ENCODE peak calls at places on chromosome 10, in nine cellular contexts. One of them, this sample, is unnamed.

GRCh38 chr10:22750131-22750530 is 35.8 kb upstream of the PIP4K2A start:
- DNase-seq in astrocyte of the spinal cord: no peak
- DNase-seq in 8988T: no peak
- DNase-seq in GM10248: no peak
- DNase-seq in progenitor cell of endocrine pancreas: no peak
- DNase-seq in fibroblast of pulmonary artery: peak
- DNase-seq in hepatic stellate cell: no peak
- DNase-seq in WTC11: no peak
- DNase-seq in endothelial cell: no peak
- DNase-seq in this sample: no peak

GRCh38 chr10:72276421-72277339 is 3.0 kb downstream of the DDIT4 start:
- DNase-seq in GM10248: no peak
- DNase-seq in hepatic stellate cell: no peak
- DNase-seq in WTC11: no peak
- DNase-seq in astrocyte of the spinal cord: peak
- DNase-seq in 8988T: no peak
- DNase-seq in endothelial cell: no peak
- DNase-seq in progenitor cell of endocrine pancreas: no peak
- DNase-seq in fibroblast of pulmonary artery: peak
- DNase-seq in this sample: peak

GRCh38 chr10:59857921-59858320 is 48.4 kb downstream of the CCDC6 start:
- DNase-seq in WTC11: no peak
- DNase-seq in astrocyte of the spinal cord: no peak
- DNase-seq in endothelial cell: no peak
- DNase-seq in hepatic stellate cell: no peak
- DNase-seq in progenitor cell of endocrine pancreas: no peak
- DNase-seq in GM10248: no peak
- DNase-seq in 8988T: no peak
- DNase-seq in fibroblast of pulmonary artery: no peak
- DNase-seq in this sample: no peak

GRCh38 chr10:113347508-113347907 is 205.3 kb upstream of the HABP2 start:
- DNase-seq in GM10248: no peak
- DNase-seq in 8988T: no peak
- DNase-seq in WTC11: no peak
- DNase-seq in endothelial cell: no peak
- DNase-seq in fibroblast of pulmonary artery: no peak
- DNase-seq in hepatic stellate cell: no peak
- DNase-seq in astrocyte of the spinal cord: no peak
- DNase-seq in progenitor cell of endocrine pancreas: no peak
- DNase-seq in this sample: no peak

GRCh38 chr10:132096223-132096622 is 30.5 kb downstream of the JAKMIP3 start:
- DNase-seq in WTC11: no peak
- DNase-seq in progenitor cell of endocrine pancreas: no peak
- DNase-seq in fibroblast of pulmonary artery: peak
- DNase-seq in 8988T: no peak
- DNase-seq in GM10248: no peak
- DNase-seq in endothelial cell: no peak
- DNase-seq in astrocyte of the spinal cord: peak
- DNase-seq in hepatic stellate cell: no peak
- DNase-seq in this sample: peak

GRCh38 chr10:78331391-78331922 is 297.8 kb downstream of the RPS24 start:
- DNase-seq in 8988T: no peak
- DNase-seq in endothelial cell: no peak
- DNase-seq in progenitor cell of endocrine pancreas: no peak
- DNase-seq in fibroblast of pulmonary artery: peak
- DNase-seq in hepatic stellate cell: peak
- DNase-seq in astrocyte of the spinal cord: peak
- DNase-seq in WTC11: no peak
- DNase-seq in GM10248: no peak
- DNase-seq in this sample: no peak

GRCh38 chr10:17599089-17599488 is 18.1 kb downstream of the HACD1 start:
- DNase-seq in GM10248: no peak
- DNase-seq in WTC11: no peak
- DNase-seq in astrocyte of the spinal cord: peak
- DNase-seq in endothelial cell: peak
- DNase-seq in 8988T: peak
- DNase-seq in hepatic stellate cell: peak
- DNase-seq in fibroblast of pulmonary artery: peak
- DNase-seq in progenitor cell of endocrine pancreas: no peak
- DNase-seq in this sample: no peak

GRCh38 chr10:101139421-101139911 is 8.4 kb downstream of the TLX1 start:
- DNase-seq in fibroblast of pulmonary artery: peak
- DNase-seq in 8988T: no peak
- DNase-seq in progenitor cell of endocrine pancreas: no peak
- DNase-seq in endothelial cell: peak
- DNase-seq in hepatic stellate cell: peak
- DNase-seq in astrocyte of the spinal cord: no peak
- DNase-seq in GM10248: no peak
- DNase-seq in WTC11: peak
- DNase-seq in this sample: no peak

GRCh38 chr10:15223174-15223573 is 54.7 kb upstream of the NMT2 start:
- DNase-seq in astrocyte of the spinal cord: peak
- DNase-seq in endothelial cell: no peak
- DNase-seq in hepatic stellate cell: peak
- DNase-seq in GM10248: no peak
- DNase-seq in 8988T: no peak
- DNase-seq in fibroblast of pulmonary artery: peak
- DNase-seq in WTC11: no peak
- DNase-seq in progenitor cell of endocrine pancreas: no peak
- DNase-seq in this sample: no peak

GRCh38 chr10:84424731-84425165 is 96.4 kb downstream of the CCSER2 start:
- DNase-seq in endothelial cell: peak
- DNase-seq in 8988T: no peak
- DNase-seq in progenitor cell of endocrine pancreas: no peak
- DNase-seq in hepatic stellate cell: peak
- DNase-seq in astrocyte of the spinal cord: peak
- DNase-seq in WTC11: peak
- DNase-seq in fibroblast of pulmonary artery: peak
- DNase-seq in GM10248: no peak
- DNase-seq in this sample: no peak

GRCh38 chr10:23314835-23315239 is 29.8 kb downstream of the C10orf67 start:
- DNase-seq in progenitor cell of endocrine pancreas: peak
- DNase-seq in fibroblast of pulmonary artery: peak
- DNase-seq in 8988T: no peak
- DNase-seq in endothelial cell: peak
- DNase-seq in hepatic stellate cell: peak
- DNase-seq in astrocyte of the spinal cord: peak
- DNase-seq in GM10248: peak
- DNase-seq in WTC11: no peak
- DNase-seq in this sample: no peak

GRCh38 chr10:22308390-22308789 is 7.8 kb upstream of the COMMD3 start:
- DNase-seq in fibroblast of pulmonary artery: peak
- DNase-seq in progenitor cell of endocrine pancreas: no peak
- DNase-seq in astrocyte of the spinal cord: no peak
- DNase-seq in WTC11: no peak
- DNase-seq in endothelial cell: no peak
- DNase-seq in GM10248: peak
- DNase-seq in 8988T: no peak
- DNase-seq in hepatic stellate cell: peak
- DNase-seq in this sample: no peak

GRCh38 chr10:97388152-97388551 is 13.0 kb downstream of the RRP12 start:
- DNase-seq in fibroblast of pulmonary artery: no peak
- DNase-seq in hepatic stellate cell: no peak
- DNase-seq in 8988T: no peak
- DNase-seq in progenitor cell of endocrine pancreas: no peak
- DNase-seq in astrocyte of the spinal cord: no peak
- DNase-seq in endothelial cell: no peak
- DNase-seq in WTC11: no peak
- DNase-seq in GM10248: no peak
- DNase-seq in this sample: no peak

GRCh38 chr10:62554632-62555199 is 180.5 kb downstream of the ZNF365 start:
- DNase-seq in 8988T: peak
- DNase-seq in astrocyte of the spinal cord: peak
- DNase-seq in fibroblast of pulmonary artery: peak
- DNase-seq in hepatic stellate cell: peak
- DNase-seq in endothelial cell: no peak
- DNase-seq in WTC11: peak
- DNase-seq in GM10248: peak
- DNase-seq in progenitor cell of endocrine pancreas: no peak
- DNase-seq in this sample: no peak

GRCh38 chr10:86440874-86441838 is 74.6 kb upstream of the GRID1 start:
- DNase-seq in progenitor cell of endocrine pancreas: no peak
- DNase-seq in WTC11: no peak
- DNase-seq in astrocyte of the spinal cord: peak
- DNase-seq in endothelial cell: no peak
- DNase-seq in hepatic stellate cell: peak
- DNase-seq in fibroblast of pulmonary artery: peak
- DNase-seq in 8988T: no peak
- DNase-seq in GM10248: no peak
- DNase-seq in this sample: no peak

GRCh38 chr10:76082956-76083355 is 651.5 kb downstream of the LRMDA start:
- DNase-seq in astrocyte of the spinal cord: peak
- DNase-seq in endothelial cell: no peak
- DNase-seq in fibroblast of pulmonary artery: peak
- DNase-seq in 8988T: peak
- DNase-seq in WTC11: peak
- DNase-seq in progenitor cell of endocrine pancreas: no peak
- DNase-seq in hepatic stellate cell: no peak
- DNase-seq in GM10248: no peak
- DNase-seq in this sample: no peak

GRCh38 chr10:118031351-118032075 is 15.2 kb downstream of the RAB11FIP2 start:
- DNase-seq in fibroblast of pulmonary artery: no peak
- DNase-seq in GM10248: no peak
- DNase-seq in endothelial cell: no peak
- DNase-seq in progenitor cell of endocrine pancreas: no peak
- DNase-seq in WTC11: no peak
- DNase-seq in hepatic stellate cell: no peak
- DNase-seq in 8988T: no peak
- DNase-seq in astrocyte of the spinal cord: peak
- DNase-seq in this sample: no peak

GRCh38 chr10:20855398-20856038 is 41.6 kb downstream of the NEBL start:
- DNase-seq in WTC11: no peak
- DNase-seq in GM10248: no peak
- DNase-seq in astrocyte of the spinal cord: peak
- DNase-seq in endothelial cell: no peak
- DNase-seq in hepatic stellate cell: no peak
- DNase-seq in progenitor cell of endocrine pancreas: no peak
- DNase-seq in 8988T: no peak
- DNase-seq in fibroblast of pulmonary artery: peak
- DNase-seq in this sample: no peak

GRCh38 chr10:1410469-1411395 is 326.6 kb downstream of the ADARB2 start:
- DNase-seq in hepatic stellate cell: no peak
- DNase-seq in WTC11: no peak
- DNase-seq in endothelial cell: no peak
- DNase-seq in GM10248: no peak
- DNase-seq in 8988T: no peak
- DNase-seq in fibroblast of pulmonary artery: no peak
- DNase-seq in progenitor cell of endocrine pancreas: no peak
- DNase-seq in astrocyte of the spinal cord: no peak
- DNase-seq in this sample: no peak

GRCh38 chr10:102931643-102932042 is 13.5 kb downstream of the CNNM2 start:
- DNase-seq in WTC11: no peak
- DNase-seq in progenitor cell of endocrine pancreas: no peak
- DNase-seq in fibroblast of pulmonary artery: no peak
- DNase-seq in endothelial cell: no peak
- DNase-seq in hepatic stellate cell: no peak
- DNase-seq in astrocyte of the spinal cord: no peak
- DNase-seq in GM10248: no peak
- DNase-seq in 8988T: no peak
- DNase-seq in this sample: no peak

GRCh38 chr10:75209325-75210192 is 1.0 kb upstream of the VDAC2 start:
- DNase-seq in hepatic stellate cell: peak
- DNase-seq in astrocyte of the spinal cord: peak
- DNase-seq in GM10248: peak
- DNase-seq in fibroblast of pulmonary artery: peak
- DNase-seq in 8988T: no peak
- DNase-seq in progenitor cell of endocrine pancreas: no peak
- DNase-seq in endothelial cell: peak
- DNase-seq in WTC11: no peak
- DNase-seq in this sample: peak